ENCODE peak calls at places on chromosomes 5 and 9, in ten cellular contexts. H is cardiac fibroblast; V is NCI-H187 treated with DMSO at 0.1 percent for 48 hours; B is stimulated activated CD8-positive, alpha-beta memory T cell treated with anti-CD3 and anti-CD28 coated beads, Interleukin-12 subunit alpha, Interleukin-12 subunit beta, amount 100 ng/mL, for 4 hours; Y is NCI-H1092 treated with DMSO at 0.1 percent for 48 hours; L is breast epithelium; J is amniotic stem cell; T is AG08396; I is uterus; Z is nucleus accumbens. S is an unnamed sample.

GRCh38 chr5:138276402-138277054 is 2.1 kb upstream of the GFRA3 start:
- DNase-seq in Z (no peak), B (no peak), H (no peak), L (no peak), Y (peak), I (no peak), V (peak), J (no peak), T (no peak), S (no peak)

GRCh38 chr5:97628011-97628410 is 445.0 kb upstream of the RIOK2 start:
- DNase-seq in V (no peak), Y (no peak), J (no peak), Z (no peak), H (peak), L (no peak), T (no peak), I (no peak), B (no peak), S (no peak)

GRCh38 chr5:114362977-114363721 is 1.3 kb downstream of the KCNN2 start:
- DNase-seq in L (no peak), T (peak), V (no peak), I (no peak), H (peak), Y (peak), J (no peak), B (no peak), Z (no peak), S (no peak)

GRCh38 chr9:93621922-93622321 is 45.5 kb downstream of the PHF2 start:
- DNase-seq in L (no peak), B (no peak), I (no peak), H (no peak), T (no peak), Z (no peak), Y (no peak), J (no peak), V (no peak), S (no peak)

GRCh38 chr9:16501098-16501663 is 369.3 kb downstream of the BNC2 start:
- DNase-seq in L (no peak), Y (no peak), B (no peak), Z (no peak), T (no peak), J (no peak), I (no peak), H (peak), V (no peak), S (no peak)

GRCh38 chr9:72278959-72279358 is 86.0 kb downstream of the ZFAND5 start:
- DNase-seq in Z (no peak), H (no peak), J (no peak), I (no peak), Y (no peak), T (no peak), B (no peak), V (no peak), L (no peak), S (no peak)

GRCh38 chr9:109730228-109730627 is 49.8 kb upstream of the PALM2AKAP2 start:
- DNase-seq in T (no peak), Z (no peak), I (no peak), B (no peak), H (no peak), L (peak), V (no peak), J (no peak), Y (peak), S (no peak)

GRCh38 chr5:106418196-106418595 is 1252.5 kb downstream of the EFNA5 start:
- DNase-seq in Y (no peak), T (peak), Z (no peak), L (no peak), I (no peak), J (no peak), B (no peak), H (no peak), V (no peak), S (no peak)

GRCh38 chr9:89996717-89997116 is 391.9 kb downstream of the GADD45G start:
- DNase-seq in L (no peak), J (no peak), T (no peak), B (no peak), Z (no peak), Y (peak), I (no peak), V (no peak), H (no peak), S (no peak)

GRCh38 chr9:110650991-110651411 is 17.6 kb upstream of the MUSK start:
- DNase-seq in Y (no peak), B (no peak), V (no peak), T (peak), L (no peak), Z (no peak), I (peak), H (peak), J (peak), S (peak)

GRCh38 chr5:157530226-157530972 is 45.2 kb downstream of the ADAM19 start:
- DNase-seq in L (no peak), B (no peak), Y (no peak), I (no peak), Z (no peak), V (no peak), H (no peak), J (no peak), T (no peak), S (no peak)

GRCh38 chr9:72856985-72857631 is 95.7 kb downstream of the ALDH1A1 start:
- DNase-seq in H (peak), L (no peak), T (peak), J (peak), Z (no peak), I (peak), V (no peak), Y (peak), B (no peak), S (no peak)

GRCh38 chr5:5979362-5979760 is 399.0 kb downstream of the MED10 start:
- DNase-seq in Y (no peak), L (no peak), B (no peak), T (no peak), J (no peak), H (peak), Z (no peak), V (no peak), I (peak), S (no peak)

GRCh38 chr5:91271999-91272398 is 111.1 kb downstream of the ARRDC3 start:
- DNase-seq in T (no peak), Y (no peak), I (no peak), B (no peak), V (no peak), J (no peak), Z (no peak), L (no peak), H (no peak), S (no peak)

GRCh38 chr9:93952784-93953491 is 2.2 kb downstream of the BARX1 start:
- DNase-seq in T (no peak), B (no peak), Z (no peak), I (no peak), H (no peak), J (no peak), L (no peak), Y (peak), V (no peak), S (no peak)

S was measured in caudate nucleus.